ENCODE peak calls at places on chromosomes 11 and 22, in nine cellular contexts. One of them, this sample, is unnamed.

GRCh38 chr22:25668437-25668836 is 73.6 kb upstream of the MYO18B start:
- DNase-seq in stimulated activated naive B cell treated with anti-CD40 and anti-IgM and Interleukin-4, amounts not matched to agents 10 μg/mL and 1 μg/mL and 100 μg/mL, for 72 hours: no peak
- DNase-seq in kidney: no peak
- DNase-seq in HEK293T: no peak
- DNase-seq in activated T-helper 1 cell treated with anti-CD3 and anti-CD28 coated beads, Interleukin-2, amount 50 U/mL, for 16 hours: no peak
- DNase-seq in kidney glomerular epithelial cell: no peak
- DNase-seq in activated CD4-positive, CD25-positive, alpha-beta regulatory T cell: no peak
- DNase-seq in HCEC 1CT: no peak
- DNase-seq in GM12878: no peak
- DNase-seq in this sample: no peak

GRCh38 chr22:31089101-31090100 is 8.3 kb downstream of the SMTN start:
- DNase-seq in activated CD4-positive, CD25-positive, alpha-beta regulatory T cell: no peak
- DNase-seq in activated T-helper 1 cell treated with anti-CD3 and anti-CD28 coated beads, Interleukin-2, amount 50 U/mL, for 16 hours: no peak
- DNase-seq in stimulated activated naive B cell treated with anti-CD40 and anti-IgM and Interleukin-4, amounts not matched to agents 10 μg/mL and 1 μg/mL and 100 μg/mL, for 72 hours: no peak
- DNase-seq in HEK293T: peak
- DNase-seq in GM12878: no peak
- DNase-seq in kidney glomerular epithelial cell: no peak
- DNase-seq in kidney: no peak
- DNase-seq in HCEC 1CT: peak
- DNase-seq in this sample: no peak

GRCh38 chr22:43006753-43007152 is 8.2 kb downstream of the PACSIN2 start:
- DNase-seq in GM12878: no peak
- DNase-seq in kidney: peak
- DNase-seq in HCEC 1CT: no peak
- DNase-seq in stimulated activated naive B cell treated with anti-CD40 and anti-IgM and Interleukin-4, amounts not matched to agents 10 μg/mL and 1 μg/mL and 100 μg/mL, for 72 hours: no peak
- DNase-seq in HEK293T: no peak
- DNase-seq in activated CD4-positive, CD25-positive, alpha-beta regulatory T cell: no peak
- DNase-seq in activated T-helper 1 cell treated with anti-CD3 and anti-CD28 coated beads, Interleukin-2, amount 50 U/mL, for 16 hours: no peak
- DNase-seq in kidney glomerular epithelial cell: no peak
- DNase-seq in this sample: no peak

GRCh38 chr11:122743949-122744876 is 88.7 kb downstream of the UBASH3B start:
- DNase-seq in activated T-helper 1 cell treated with anti-CD3 and anti-CD28 coated beads, Interleukin-2, amount 50 U/mL, for 16 hours: peak
- DNase-seq in kidney glomerular epithelial cell: no peak
- DNase-seq in GM12878: peak
- DNase-seq in HCEC 1CT: no peak
- DNase-seq in HEK293T: no peak
- DNase-seq in kidney: no peak
- DNase-seq in stimulated activated naive B cell treated with anti-CD40 and anti-IgM and Interleukin-4, amounts not matched to agents 10 μg/mL and 1 μg/mL and 100 μg/mL, for 72 hours: peak
- DNase-seq in activated CD4-positive, CD25-positive, alpha-beta regulatory T cell: peak
- DNase-seq in this sample: no peak

GRCh38 chr11:128399186-128399585 is 188.2 kb downstream of the ETS1 start:
- DNase-seq in activated T-helper 1 cell treated with anti-CD3 and anti-CD28 coated beads, Interleukin-2, amount 50 U/mL, for 16 hours: no peak
- DNase-seq in HCEC 1CT: peak
- DNase-seq in stimulated activated naive B cell treated with anti-CD40 and anti-IgM and Interleukin-4, amounts not matched to agents 10 μg/mL and 1 μg/mL and 100 μg/mL, for 72 hours: no peak
- DNase-seq in HEK293T: no peak
- DNase-seq in GM12878: peak
- DNase-seq in kidney: no peak
- DNase-seq in activated CD4-positive, CD25-positive, alpha-beta regulatory T cell: no peak
- DNase-seq in kidney glomerular epithelial cell: no peak
- DNase-seq in this sample: no peak

GRCh38 chr11:128297111-128297651 is 290.2 kb downstream of the ETS1 start:
- DNase-seq in GM12878: no peak
- DNase-seq in HCEC 1CT: no peak
- DNase-seq in activated CD4-positive, CD25-positive, alpha-beta regulatory T cell: no peak
- DNase-seq in kidney glomerular epithelial cell: no peak
- DNase-seq in stimulated activated naive B cell treated with anti-CD40 and anti-IgM and Interleukin-4, amounts not matched to agents 10 μg/mL and 1 μg/mL and 100 μg/mL, for 72 hours: no peak
- DNase-seq in activated T-helper 1 cell treated with anti-CD3 and anti-CD28 coated beads, Interleukin-2, amount 50 U/mL, for 16 hours: no peak
- DNase-seq in HEK293T: no peak
- DNase-seq in kidney: no peak
- DNase-seq in this sample: no peak

GRCh38 chr11:47154738-47155570 is 21.7 kb downstream of the ARFGAP2 start:
- DNase-seq in kidney: no peak
- DNase-seq in activated T-helper 1 cell treated with anti-CD3 and anti-CD28 coated beads, Interleukin-2, amount 50 U/mL, for 16 hours: no peak
- DNase-seq in activated CD4-positive, CD25-positive, alpha-beta regulatory T cell: no peak
- DNase-seq in kidney glomerular epithelial cell: no peak
- DNase-seq in HCEC 1CT: no peak
- DNase-seq in HEK293T: no peak
- DNase-seq in GM12878: no peak
- DNase-seq in stimulated activated naive B cell treated with anti-CD40 and anti-IgM and Interleukin-4, amounts not matched to agents 10 μg/mL and 1 μg/mL and 100 μg/mL, for 72 hours: no peak
- DNase-seq in this sample: no peak

GRCh38 chr22:24133187-24133965 is 47.9 kb upstream of the SUSD2 start:
- DNase-seq in kidney: no peak
- DNase-seq in HCEC 1CT: no peak
- DNase-seq in GM12878: no peak
- DNase-seq in activated T-helper 1 cell treated with anti-CD3 and anti-CD28 coated beads, Interleukin-2, amount 50 U/mL, for 16 hours: no peak
- DNase-seq in stimulated activated naive B cell treated with anti-CD40 and anti-IgM and Interleukin-4, amounts not matched to agents 10 μg/mL and 1 μg/mL and 100 μg/mL, for 72 hours: no peak
- DNase-seq in activated CD4-positive, CD25-positive, alpha-beta regulatory T cell: no peak
- DNase-seq in HEK293T: no peak
- DNase-seq in kidney glomerular epithelial cell: no peak
- DNase-seq in this sample: no peak

GRCh38 chr11:42025404-42025803 is 566.0 kb upstream of the LRRC4C start:
- DNase-seq in HEK293T: no peak
- DNase-seq in kidney glomerular epithelial cell: no peak
- DNase-seq in stimulated activated naive B cell treated with anti-CD40 and anti-IgM and Interleukin-4, amounts not matched to agents 10 μg/mL and 1 μg/mL and 100 μg/mL, for 72 hours: no peak
- DNase-seq in kidney: no peak
- DNase-seq in HCEC 1CT: no peak
- DNase-seq in activated T-helper 1 cell treated with anti-CD3 and anti-CD28 coated beads, Interleukin-2, amount 50 U/mL, for 16 hours: no peak
- DNase-seq in GM12878: no peak
- DNase-seq in activated CD4-positive, CD25-positive, alpha-beta regulatory T cell: no peak
- DNase-seq in this sample: no peak

GRCh38 chr11:105179542-105180278 is 40.1 kb upstream of the CARD18 start:
- DNase-seq in kidney glomerular epithelial cell: no peak
- DNase-seq in activated CD4-positive, CD25-positive, alpha-beta regulatory T cell: no peak
- DNase-seq in HEK293T: no peak
- DNase-seq in kidney: no peak
- DNase-seq in GM12878: no peak
- DNase-seq in HCEC 1CT: no peak
- DNase-seq in activated T-helper 1 cell treated with anti-CD3 and anti-CD28 coated beads, Interleukin-2, amount 50 U/mL, for 16 hours: no peak
- DNase-seq in stimulated activated naive B cell treated with anti-CD40 and anti-IgM and Interleukin-4, amounts not matched to agents 10 μg/mL and 1 μg/mL and 100 μg/mL, for 72 hours: no peak
- DNase-seq in this sample: no peak

GRCh38 chr22:39664485-39665200 is 94.1 kb downstream of the CACNA1I start:
- DNase-seq in HCEC 1CT: no peak
- DNase-seq in kidney: no peak
- DNase-seq in GM12878: no peak
- DNase-seq in stimulated activated naive B cell treated with anti-CD40 and anti-IgM and Interleukin-4, amounts not matched to agents 10 μg/mL and 1 μg/mL and 100 μg/mL, for 72 hours: no peak
- DNase-seq in HEK293T: peak
- DNase-seq in activated CD4-positive, CD25-positive, alpha-beta regulatory T cell: no peak
- DNase-seq in activated T-helper 1 cell treated with anti-CD3 and anti-CD28 coated beads, Interleukin-2, amount 50 U/mL, for 16 hours: no peak
- DNase-seq in kidney glomerular epithelial cell: no peak
- DNase-seq in this sample: no peak

GRCh38 chr11:77345621-77346020 is 44.1 kb upstream of the GDPD4 start:
- DNase-seq in HCEC 1CT: peak
- DNase-seq in kidney glomerular epithelial cell: no peak
- DNase-seq in stimulated activated naive B cell treated with anti-CD40 and anti-IgM and Interleukin-4, amounts not matched to agents 10 μg/mL and 1 μg/mL and 100 μg/mL, for 72 hours: no peak
- DNase-seq in activated T-helper 1 cell treated with anti-CD3 and anti-CD28 coated beads, Interleukin-2, amount 50 U/mL, for 16 hours: no peak
- DNase-seq in kidney: no peak
- DNase-seq in GM12878: no peak
- DNase-seq in HEK293T: no peak
- DNase-seq in activated CD4-positive, CD25-positive, alpha-beta regulatory T cell: no peak
- DNase-seq in this sample: no peak

GRCh38 chr11:63999349-64000025 is 13.2 kb downstream of the OTUB1 start:
- DNase-seq in activated CD4-positive, CD25-positive, alpha-beta regulatory T cell: peak
- DNase-seq in activated T-helper 1 cell treated with anti-CD3 and anti-CD28 coated beads, Interleukin-2, amount 50 U/mL, for 16 hours: peak
- DNase-seq in stimulated activated naive B cell treated with anti-CD40 and anti-IgM and Interleukin-4, amounts not matched to agents 10 μg/mL and 1 μg/mL and 100 μg/mL, for 72 hours: peak
- DNase-seq in kidney glomerular epithelial cell: peak
- DNase-seq in HEK293T: no peak
- DNase-seq in kidney: peak
- DNase-seq in HCEC 1CT: no peak
- DNase-seq in GM12878: no peak
- DNase-seq in this sample: no peak

GRCh38 chr11:84648413-84648812 is 978.7 kb downstream of the DLG2 start:
- DNase-seq in HEK293T: no peak
- DNase-seq in kidney glomerular epithelial cell: no peak
- DNase-seq in HCEC 1CT: no peak
- DNase-seq in activated T-helper 1 cell treated with anti-CD3 and anti-CD28 coated beads, Interleukin-2, amount 50 U/mL, for 16 hours: no peak
- DNase-seq in stimulated activated naive B cell treated with anti-CD40 and anti-IgM and Interleukin-4, amounts not matched to agents 10 μg/mL and 1 μg/mL and 100 μg/mL, for 72 hours: no peak
- DNase-seq in activated CD4-positive, CD25-positive, alpha-beta regulatory T cell: no peak
- DNase-seq in kidney: no peak
- DNase-seq in GM12878: no peak
- DNase-seq in this sample: no peak

GRCh38 chr11:57648791-57649735 is 649 bp downstream of the YPEL4 start:
- DNase-seq in HCEC 1CT: peak
- DNase-seq in activated CD4-positive, CD25-positive, alpha-beta regulatory T cell: no peak
- DNase-seq in stimulated activated naive B cell treated with anti-CD40 and anti-IgM and Interleukin-4, amounts not matched to agents 10 μg/mL and 1 μg/mL and 100 μg/mL, for 72 hours: no peak
- DNase-seq in GM12878: no peak
- DNase-seq in HEK293T: no peak
- DNase-seq in kidney: peak
- DNase-seq in kidney glomerular epithelial cell: no peak
- DNase-seq in activated T-helper 1 cell treated with anti-CD3 and anti-CD28 coated beads, Interleukin-2, amount 50 U/mL, for 16 hours: no peak
- DNase-seq in this sample: no peak

GRCh38 chr11:86228967-86229330 is 15.6 kb upstream of the EED start:
- DNase-seq in activated CD4-positive, CD25-positive, alpha-beta regulatory T cell: no peak
- DNase-seq in HEK293T: no peak
- DNase-seq in HCEC 1CT: no peak
- DNase-seq in GM12878: no peak
- DNase-seq in activated T-helper 1 cell treated with anti-CD3 and anti-CD28 coated beads, Interleukin-2, amount 50 U/mL, for 16 hours: no peak
- DNase-seq in kidney glomerular epithelial cell: no peak
- DNase-seq in kidney: no peak
- DNase-seq in stimulated activated naive B cell treated with anti-CD40 and anti-IgM and Interleukin-4, amounts not matched to agents 10 μg/mL and 1 μg/mL and 100 μg/mL, for 72 hours: no peak
- DNase-seq in this sample: no peak

GRCh38 chr11:118129475-118130196 is 23.0 kb downstream of the SCN4B start:
- DNase-seq in GM12878: no peak
- DNase-seq in activated T-helper 1 cell treated with anti-CD3 and anti-CD28 coated beads, Interleukin-2, amount 50 U/mL, for 16 hours: no peak
- DNase-seq in activated CD4-positive, CD25-positive, alpha-beta regulatory T cell: no peak
- DNase-seq in stimulated activated naive B cell treated with anti-CD40 and anti-IgM and Interleukin-4, amounts not matched to agents 10 μg/mL and 1 μg/mL and 100 μg/mL, for 72 hours: no peak
- DNase-seq in kidney: peak
- DNase-seq in HCEC 1CT: no peak
- DNase-seq in HEK293T: no peak
- DNase-seq in kidney glomerular epithelial cell: no peak
- DNase-seq in this sample: no peak

GRCh38 chr11:27309064-27309463 is 54.0 kb downstream of the CCDC34 start:
- DNase-seq in stimulated activated naive B cell treated with anti-CD40 and anti-IgM and Interleukin-4, amounts not matched to agents 10 μg/mL and 1 μg/mL and 100 μg/mL, for 72 hours: no peak
- DNase-seq in activated T-helper 1 cell treated with anti-CD3 and anti-CD28 coated beads, Interleukin-2, amount 50 U/mL, for 16 hours: no peak
- DNase-seq in GM12878: no peak
- DNase-seq in kidney glomerular epithelial cell: no peak
- DNase-seq in HEK293T: no peak
- DNase-seq in activated CD4-positive, CD25-positive, alpha-beta regulatory T cell: no peak
- DNase-seq in kidney: no peak
- DNase-seq in HCEC 1CT: no peak
- DNase-seq in this sample: no peak

GRCh38 chr22:45164217-45165123 is 745 bp downstream of the NUP50 start:
- DNase-seq in activated CD4-positive, CD25-positive, alpha-beta regulatory T cell: peak
- DNase-seq in GM12878: no peak
- DNase-seq in stimulated activated naive B cell treated with anti-CD40 and anti-IgM and Interleukin-4, amounts not matched to agents 10 μg/mL and 1 μg/mL and 100 μg/mL, for 72 hours: peak
- DNase-seq in kidney glomerular epithelial cell: no peak
- DNase-seq in kidney: peak
- DNase-seq in HCEC 1CT: peak
- DNase-seq in activated T-helper 1 cell treated with anti-CD3 and anti-CD28 coated beads, Interleukin-2, amount 50 U/mL, for 16 hours: no peak
- DNase-seq in HEK293T: peak
- DNase-seq in this sample: no peak

GRCh38 chr22:26666035-26666338 is 8.6 kb downstream of the MIAT start:
- DNase-seq in activated T-helper 1 cell treated with anti-CD3 and anti-CD28 coated beads, Interleukin-2, amount 50 U/mL, for 16 hours: no peak
- DNase-seq in HCEC 1CT: no peak
- DNase-seq in kidney: no peak
- DNase-seq in activated CD4-positive, CD25-positive, alpha-beta regulatory T cell: no peak
- DNase-seq in GM12878: no peak
- DNase-seq in kidney glomerular epithelial cell: peak
- DNase-seq in HEK293T: no peak
- DNase-seq in stimulated activated naive B cell treated with anti-CD40 and anti-IgM and Interleukin-4, amounts not matched to agents 10 μg/mL and 1 μg/mL and 100 μg/mL, for 72 hours: no peak
- DNase-seq in this sample: no peak

GRCh38 chr22:42385691-42386090 is 46.5 kb downstream of the NFAM1 start:
- DNase-seq in kidney: no peak
- DNase-seq in kidney glomerular epithelial cell: no peak
- DNase-seq in GM12878: no peak
- DNase-seq in HEK293T: no peak
- DNase-seq in HCEC 1CT: no peak
- DNase-seq in activated CD4-positive, CD25-positive, alpha-beta regulatory T cell: no peak
- DNase-seq in stimulated activated naive B cell treated with anti-CD40 and anti-IgM and Interleukin-4, amounts not matched to agents 10 μg/mL and 1 μg/mL and 100 μg/mL, for 72 hours: no peak
- DNase-seq in activated T-helper 1 cell treated with anti-CD3 and anti-CD28 coated beads, Interleukin-2, amount 50 U/mL, for 16 hours: no peak
- DNase-seq in this sample: no peak

GRCh38 chr11:13834463-13834862 is 128.1 kb upstream of the SPON1 start:
- DNase-seq in HCEC 1CT: no peak
- DNase-seq in GM12878: no peak
- DNase-seq in activated T-helper 1 cell treated with anti-CD3 and anti-CD28 coated beads, Interleukin-2, amount 50 U/mL, for 16 hours: no peak
- DNase-seq in kidney: no peak
- DNase-seq in stimulated activated naive B cell treated with anti-CD40 and anti-IgM and Interleukin-4, amounts not matched to agents 10 μg/mL and 1 μg/mL and 100 μg/mL, for 72 hours: no peak
- DNase-seq in activated CD4-positive, CD25-positive, alpha-beta regulatory T cell: no peak
- DNase-seq in HEK293T: peak
- DNase-seq in kidney glomerular epithelial cell: no peak
- DNase-seq in this sample: no peak

GRCh38 chr22:42924436-42924835 is 67.4 kb upstream of the ARFGAP3 start:
- DNase-seq in HEK293T: no peak
- DNase-seq in GM12878: no peak
- DNase-seq in kidney: no peak
- DNase-seq in stimulated activated naive B cell treated with anti-CD40 and anti-IgM and Interleukin-4, amounts not matched to agents 10 μg/mL and 1 μg/mL and 100 μg/mL, for 72 hours: no peak
- DNase-seq in HCEC 1CT: no peak
- DNase-seq in kidney glomerular epithelial cell: no peak
- DNase-seq in activated T-helper 1 cell treated with anti-CD3 and anti-CD28 coated beads, Interleukin-2, amount 50 U/mL, for 16 hours: no peak
- DNase-seq in activated CD4-positive, CD25-positive, alpha-beta regulatory T cell: no peak
- DNase-seq in this sample: no peak

GRCh38 chr11:17224727-17225126 is 16.9 kb upstream of the PIK3C2A start:
- DNase-seq in GM12878: no peak
- DNase-seq in kidney glomerular epithelial cell: no peak
- DNase-seq in activated CD4-positive, CD25-positive, alpha-beta regulatory T cell: no peak
- DNase-seq in activated T-helper 1 cell treated with anti-CD3 and anti-CD28 coated beads, Interleukin-2, amount 50 U/mL, for 16 hours: no peak
- DNase-seq in HEK293T: no peak
- DNase-seq in stimulated activated naive B cell treated with anti-CD40 and anti-IgM and Interleukin-4, amounts not matched to agents 10 μg/mL and 1 μg/mL and 100 μg/mL, for 72 hours: no peak
- DNase-seq in kidney: no peak
- DNase-seq in HCEC 1CT: no peak
- DNase-seq in this sample: no peak

GRCh38 chr11:75447415-75447814 is 14.4 kb upstream of the KLHL35 start:
- DNase-seq in kidney: no peak
- DNase-seq in activated T-helper 1 cell treated with anti-CD3 and anti-CD28 coated beads, Interleukin-2, amount 50 U/mL, for 16 hours: no peak
- DNase-seq in stimulated activated naive B cell treated with anti-CD40 and anti-IgM and Interleukin-4, amounts not matched to agents 10 μg/mL and 1 μg/mL and 100 μg/mL, for 72 hours: no peak
- DNase-seq in HEK293T: no peak
- DNase-seq in activated CD4-positive, CD25-positive, alpha-beta regulatory T cell: no peak
- DNase-seq in HCEC 1CT: no peak
- DNase-seq in GM12878: no peak
- DNase-seq in kidney glomerular epithelial cell: no peak
- DNase-seq in this sample: no peak

GRCh38 chr22:39254789-39255298 is 10.1 kb upstream of the PDGFB start:
- DNase-seq in HCEC 1CT: peak
- DNase-seq in GM12878: peak
- DNase-seq in HEK293T: no peak
- DNase-seq in activated CD4-positive, CD25-positive, alpha-beta regulatory T cell: no peak
- DNase-seq in stimulated activated naive B cell treated with anti-CD40 and anti-IgM and Interleukin-4, amounts not matched to agents 10 μg/mL and 1 μg/mL and 100 μg/mL, for 72 hours: no peak
- DNase-seq in kidney glomerular epithelial cell: peak
- DNase-seq in kidney: no peak
- DNase-seq in activated T-helper 1 cell treated with anti-CD3 and anti-CD28 coated beads, Interleukin-2, amount 50 U/mL, for 16 hours: no peak
- DNase-seq in this sample: peak

GRCh38 chr11:78810489-78811090 is 235.9 kb upstream of the NARS2 start:
- DNase-seq in HEK293T: no peak
- DNase-seq in activated CD4-positive, CD25-positive, alpha-beta regulatory T cell: no peak
- DNase-seq in stimulated activated naive B cell treated with anti-CD40 and anti-IgM and Interleukin-4, amounts not matched to agents 10 μg/mL and 1 μg/mL and 100 μg/mL, for 72 hours: no peak
- DNase-seq in kidney: no peak
- DNase-seq in activated T-helper 1 cell treated with anti-CD3 and anti-CD28 coated beads, Interleukin-2, amount 50 U/mL, for 16 hours: no peak
- DNase-seq in kidney glomerular epithelial cell: no peak
- DNase-seq in HCEC 1CT: no peak
- DNase-seq in GM12878: no peak
- DNase-seq in this sample: no peak

GRCh38 chr11:69563306-69563705 is 77.7 kb upstream of the CCND1 start:
- DNase-seq in HCEC 1CT: no peak
- DNase-seq in HEK293T: no peak
- DNase-seq in kidney glomerular epithelial cell: no peak
- DNase-seq in activated T-helper 1 cell treated with anti-CD3 and anti-CD28 coated beads, Interleukin-2, amount 50 U/mL, for 16 hours: no peak
- DNase-seq in kidney: no peak
- DNase-seq in stimulated activated naive B cell treated with anti-CD40 and anti-IgM and Interleukin-4, amounts not matched to agents 10 μg/mL and 1 μg/mL and 100 μg/mL, for 72 hours: no peak
- DNase-seq in activated CD4-positive, CD25-positive, alpha-beta regulatory T cell: no peak
- DNase-seq in GM12878: no peak
- DNase-seq in this sample: no peak

GRCh38 chr11:60504219-60504618 is 11.0 kb upstream of the MS4A13 start:
- DNase-seq in HCEC 1CT: no peak
- DNase-seq in activated T-helper 1 cell treated with anti-CD3 and anti-CD28 coated beads, Interleukin-2, amount 50 U/mL, for 16 hours: no peak
- DNase-seq in stimulated activated naive B cell treated with anti-CD40 and anti-IgM and Interleukin-4, amounts not matched to agents 10 μg/mL and 1 μg/mL and 100 μg/mL, for 72 hours: no peak
- DNase-seq in kidney: no peak
- DNase-seq in GM12878: peak
- DNase-seq in kidney glomerular epithelial cell: no peak
- DNase-seq in HEK293T: no peak
- DNase-seq in activated CD4-positive, CD25-positive, alpha-beta regulatory T cell: no peak
- DNase-seq in this sample: no peak

GRCh38 chr22:50014655-50015401 is 2.3 kb upstream of the IL17REL start:
- DNase-seq in activated T-helper 1 cell treated with anti-CD3 and anti-CD28 coated beads, Interleukin-2, amount 50 U/mL, for 16 hours: no peak
- DNase-seq in kidney: peak
- DNase-seq in HCEC 1CT: no peak
- DNase-seq in stimulated activated naive B cell treated with anti-CD40 and anti-IgM and Interleukin-4, amounts not matched to agents 10 μg/mL and 1 μg/mL and 100 μg/mL, for 72 hours: no peak
- DNase-seq in HEK293T: no peak
- DNase-seq in GM12878: no peak
- DNase-seq in activated CD4-positive, CD25-positive, alpha-beta regulatory T cell: no peak
- DNase-seq in kidney glomerular epithelial cell: no peak
- DNase-seq in this sample: no peak